ENCODE peak calls at places on chromosomes 13 and 19, in seven cellular contexts. Y, Q, U, L, Z, A and B are unnamed samples. For H4K20me1, the result is how much of the 10 kb centered on the place peaks cover.

GRCh38 chr13:28322256-28322895 is 172.6 kb downstream of the FLT1 start:
- DNase-seq in Y (no peak), Q (no peak), U (peak), L (peak), Z (peak), A (no peak), B (peak)

GRCh38 chr13:30510811-30511371 is 45.2 kb upstream of the HMGB1 start:
- DNase-seq in Y (no peak), Q (no peak), U (peak), L (no peak), Z (peak), A (no peak), B (peak)

GRCh38 chr19:18589380-18590272 is 1.0 kb downstream of the REX1BD start:
- DNase-seq in Y (peak), Q (peak), U (peak), L (peak), Z (peak), A (peak), B (peak)

GRCh38 chr19:29832801-29833200 is 21.0 kb downstream of the CCNE1 start:
- DNase-seq in Y (no peak), Q (no peak), U (no peak), L (no peak), Z (no peak), A (no peak), B (no peak)

GRCh38 chr13:31860002-31860401 is 120.7 kb downstream of the RXFP2 start:
- DNase-seq in Y (no peak), Q (no peak), U (no peak), L (peak), Z (no peak), A (no peak), B (no peak)

GRCh38 chr19:35345671-35346111 is 2.0 kb upstream of the FFAR1 start:
- DNase-seq in Y (no peak), Q (no peak), U (no peak), L (no peak), Z (no peak), A (no peak), B (no peak)

GRCh38 chr13:56457535-56458200 is 683.0 kb upstream of the PRR20A start:
- DNase-seq in Y (no peak), Q (no peak), U (no peak), L (no peak), Z (no peak), A (no peak), B (no peak)

GRCh38 chr19:10334340-10335148 is 1.2 kb upstream of the RAVER1 start:
- DNase-seq in Y (peak), Q (peak), U (peak), L (peak), Z (peak), A (no peak), B (peak)

GRCh38 chr13:112331675-112332074 is 44.5 kb upstream of the SPACA7 start:
- DNase-seq in Y (no peak), Q (no peak), U (no peak), L (no peak), Z (no peak), A (no peak), B (no peak)

GRCh38 chr13:43089912-43090498 is 66.6 kb downstream of the DNAJC15 start:
- DNase-seq in Y (no peak), Q (no peak), U (no peak), L (no peak), Z (no peak), A (no peak), B (no peak)

GRCh38 chr13:111610077-111610476 is 289.6 kb downstream of the TEX29 start:
- DNase-seq in Y (no peak), Q (no peak), U (no peak), L (no peak), Z (no peak), A (no peak), B (no peak)

GRCh38 chr13:98959299-98959698 is 18.6 kb downstream of the DOCK9 start:
- DNase-seq in Y (no peak), Q (no peak), U (no peak), L (no peak), Z (no peak), A (no peak), B (no peak)

GRCh38 chr13:49814551-49815270 is 22.2 kb upstream of the KPNA3 start:
- DNase-seq in Y (no peak), Q (no peak), U (no peak), L (no peak), Z (peak), A (no peak), B (no peak)

GRCh38 chr13:26529441-26529840 is 28.0 kb upstream of the WASF3 start:
- DNase-seq in Y (peak), Q (peak), U (peak), L (no peak), Z (peak), A (peak), B (peak)

GRCh38 chr13:51311271-51311670 is 28.2 kb upstream of the SERPINE3 start:
- DNase-seq in Y (no peak), Q (no peak), U (no peak), L (no peak), Z (no peak), A (no peak), B (no peak)

GRCh38 chr19:32921624-32922023 is 50.1 kb downstream of the CEP89 start:
- DNase-seq in Y (no peak), Q (no peak), U (no peak), L (no peak), Z (no peak), A (no peak), B (no peak)

GRCh38 chr19:46624958-46625661 is at the start of gene PTGIR:
- DNase-seq in Y (no peak), Q (peak), U (peak), L (peak), Z (peak), A (no peak), B (peak)

GRCh38 chr13:108176685-108177274 is 38.6 kb downstream of the LIG4 start:
- DNase-seq in Y (peak), Q (peak), U (no peak), L (peak), Z (peak), A (no peak), B (no peak)

GRCh38 chr13:112098699-112099098 is 31.8 kb downstream of the SOX1 start:
- DNase-seq in Y (no peak), Q (no peak), U (no peak), L (no peak), Z (no peak), A (no peak), B (no peak)

GRCh38 chr13:51380269-51380668 is 40.8 kb downstream of the SERPINE3 start:
- DNase-seq in Y (no peak), Q (no peak), U (peak), L (no peak), Z (peak), A (no peak), B (peak)

GRCh38 chr13:48302920-48303330 is 626 bp upstream of the RB1 start:
- DNase-seq in Y (no peak), Q (no peak), U (no peak), L (no peak), Z (peak), A (peak), B (no peak)

GRCh38 chr13:89393758-89394157 is 1722.6 kb downstream of the SLITRK5 start:
- DNase-seq in Y (no peak), Q (no peak), U (no peak), L (no peak), Z (no peak), A (no peak), B (peak)
- H3K27ac ChIP-seq in Y (no peak), Q (no peak), U (no peak), L (no peak), Z (no peak), A (no peak), B (no peak)

DNA sequence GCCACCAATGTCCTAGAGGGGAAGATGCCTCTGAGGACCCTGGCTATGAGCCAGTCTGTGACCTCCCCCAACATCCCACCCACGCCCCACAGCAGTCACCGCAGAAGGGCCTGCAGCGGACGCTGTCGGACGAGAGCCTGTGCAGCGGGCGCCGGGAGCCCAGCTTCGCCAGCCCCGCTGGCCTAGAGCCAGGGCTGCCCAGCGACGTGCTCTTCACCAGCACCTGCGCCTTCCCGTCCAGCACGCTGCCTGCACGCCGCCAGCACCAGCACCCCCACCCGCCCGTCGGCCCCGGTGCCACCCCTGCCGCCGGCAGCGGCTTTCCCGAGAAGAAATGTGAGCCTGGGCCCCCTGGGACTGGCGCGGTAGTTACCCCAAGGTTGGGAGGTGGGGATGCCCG is 30.6 kb downstream of the DPF1 start:
- DNase-seq in Y (no peak), Q (no peak), U (no peak), L (no peak), Z (no peak), A (no peak), B (no peak)
- H4K20me1 ChIP-seq in Y (under half), Q (under half), U (under half), L (under half), Z (under half), A (under half), B (under half)

GRCh38 chr19:45489216-45489855 is 7.5 kb downstream of the RTN2 start:
- DNase-seq in Y (no peak), Q (no peak), U (no peak), L (no peak), Z (no peak), A (no peak), B (no peak)

GRCh38 chr19:45494261-45494916 is 2.5 kb downstream of the RTN2 start:
- DNase-seq in Y (no peak), Q (no peak), U (no peak), L (no peak), Z (no peak), A (no peak), B (no peak)

GRCh38 chr19:45492137-45492626 is 4.7 kb downstream of the RTN2 start:
- DNase-seq in Y (no peak), Q (no peak), U (no peak), L (no peak), Z (no peak), A (no peak), B (no peak)

GRCh38 chr19:45495178-45495577 is 1.7 kb downstream of the RTN2 start:
- DNase-seq in Y (no peak), Q (no peak), U (no peak), L (no peak), Z (no peak), A (no peak), B (no peak)

DNA sequence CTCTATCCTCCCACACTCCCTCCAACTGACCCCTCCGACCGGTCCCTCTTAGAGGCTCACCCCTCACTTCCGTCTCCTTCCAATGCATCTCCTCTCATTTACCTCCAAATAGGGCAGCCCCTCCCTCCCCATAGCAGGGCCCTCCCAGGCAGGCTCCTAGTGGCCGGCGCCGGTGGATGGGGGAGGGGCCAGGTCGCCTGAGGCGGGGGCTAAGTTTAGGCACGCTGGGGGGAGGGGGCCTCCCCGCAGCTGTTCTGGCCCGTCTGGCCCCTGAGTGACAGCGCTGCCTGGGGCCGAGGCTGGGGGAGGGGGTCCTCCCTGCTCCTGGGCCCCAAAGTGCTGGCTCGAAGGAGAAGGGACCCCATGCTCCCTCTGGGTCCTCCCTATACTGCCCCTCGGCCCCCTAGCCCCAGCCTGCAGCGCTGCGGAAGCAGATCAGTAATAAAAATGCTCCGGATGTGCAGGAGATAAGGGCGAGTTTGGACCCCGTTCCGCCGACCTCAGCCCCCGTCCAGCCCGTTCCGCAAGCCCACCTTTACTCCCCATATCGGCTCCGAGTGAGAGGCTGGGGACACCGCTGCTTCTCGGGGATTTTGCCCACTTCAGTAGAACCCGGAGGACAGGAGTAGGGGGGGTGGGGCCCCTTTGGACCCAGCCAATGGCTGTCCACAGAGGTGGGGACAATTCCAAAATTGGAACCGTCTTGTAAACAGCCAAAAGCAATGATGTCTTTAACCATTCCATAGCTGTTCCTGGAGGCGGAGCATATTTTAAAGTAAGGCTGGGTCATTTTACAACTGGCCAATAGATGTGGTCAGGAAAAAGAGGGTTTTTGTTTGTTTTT is 4.0 kb downstream of the RTN2 start:
- DNase-seq in Y (peak), Q (peak), U (peak), L (peak), Z (peak), A (no peak), B (peak)
- TF ChIP-seq CTCF in Y (no peak), Q (no peak), U (no peak), L (no peak), Z (no peak), A (no peak), B (no peak)

GRCh38 chr19:6103894-6104293 is 6.4 kb downstream of the RFX2 start:
- DNase-seq in Y (no peak), Q (no peak), U (no peak), L (no peak), Z (no peak), A (no peak), B (no peak)
- H3K27ac ChIP-seq in Y (no peak), Q (no peak), U (peak), L (peak), Z (peak), A (no peak), B (peak)

DNA sequence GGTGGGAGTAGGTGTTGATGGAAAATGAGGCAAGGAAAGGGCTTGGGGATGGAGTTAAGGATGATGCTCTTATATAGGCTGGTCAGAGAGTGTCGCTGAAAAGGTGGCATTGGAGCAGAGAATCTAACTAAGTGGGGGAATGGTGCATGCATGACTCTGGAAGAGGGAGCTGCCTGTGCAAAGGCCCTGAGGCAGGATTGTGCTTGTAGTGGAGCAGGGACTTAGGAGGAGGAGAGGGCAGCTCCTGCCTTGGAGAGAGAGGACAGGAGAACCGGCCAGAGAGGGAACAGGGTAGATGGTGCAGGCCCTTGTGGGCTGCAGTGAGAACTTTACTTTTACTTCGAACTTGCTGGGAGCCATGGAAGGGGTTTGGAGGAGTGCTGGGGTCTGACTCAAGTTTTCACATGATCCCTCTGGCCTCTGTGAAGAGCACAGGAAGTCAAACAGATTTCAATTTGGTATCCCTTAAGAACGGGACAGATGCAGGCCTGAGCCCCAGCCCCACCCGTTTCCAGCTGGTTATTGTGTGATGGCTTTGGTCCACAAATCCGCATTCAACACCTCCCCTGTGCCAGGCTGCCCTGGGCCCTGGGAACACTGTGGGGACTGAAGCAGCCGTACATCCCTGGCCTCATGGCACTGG is 7.0 kb downstream of the AP2A1 start:
- DNase-seq in Y (no peak), Q (no peak), U (no peak), L (no peak), Z (no peak), A (no peak), B (no peak)
- H4K20me1 ChIP-seq in Y (under half), Q (under half), U (under half), L (under half), Z (half or more), A (under half), B (half or more)

GRCh38 chr19:54481326-54481930 is 8.3 kb upstream of the CDC42EP5 start:
- DNase-seq in Y (peak), Q (peak), U (no peak), L (peak), Z (peak), A (peak), B (no peak)
- TF ChIP-seq CTCF in Y (peak), Q (peak), U (peak), L (peak), Z (peak), A (peak), B (peak)

GRCh38 chr19:56670401-56670960 is 1.1 kb downstream of the ZNF835 start:
- DNase-seq in Y (no peak), Q (no peak), U (no peak), L (no peak), Z (no peak), A (no peak), B (no peak)

GRCh38 chr19:56667311-56667870 is 4.2 kb downstream of the ZNF835 start:
- DNase-seq in Y (no peak), Q (no peak), U (no peak), L (no peak), Z (no peak), A (no peak), B (no peak)

GRCh38 chr19:56671613-56671994 is at the start of gene ZNF835:
- DNase-seq in Y (no peak), Q (peak), U (peak), L (peak), Z (no peak), A (no peak), B (no peak)

GRCh38 chr19:56668676-56669075 is 2.9 kb downstream of the ZNF835 start:
- DNase-seq in Y (no peak), Q (no peak), U (no peak), L (no peak), Z (no peak), A (no peak), B (no peak)

DNA sequence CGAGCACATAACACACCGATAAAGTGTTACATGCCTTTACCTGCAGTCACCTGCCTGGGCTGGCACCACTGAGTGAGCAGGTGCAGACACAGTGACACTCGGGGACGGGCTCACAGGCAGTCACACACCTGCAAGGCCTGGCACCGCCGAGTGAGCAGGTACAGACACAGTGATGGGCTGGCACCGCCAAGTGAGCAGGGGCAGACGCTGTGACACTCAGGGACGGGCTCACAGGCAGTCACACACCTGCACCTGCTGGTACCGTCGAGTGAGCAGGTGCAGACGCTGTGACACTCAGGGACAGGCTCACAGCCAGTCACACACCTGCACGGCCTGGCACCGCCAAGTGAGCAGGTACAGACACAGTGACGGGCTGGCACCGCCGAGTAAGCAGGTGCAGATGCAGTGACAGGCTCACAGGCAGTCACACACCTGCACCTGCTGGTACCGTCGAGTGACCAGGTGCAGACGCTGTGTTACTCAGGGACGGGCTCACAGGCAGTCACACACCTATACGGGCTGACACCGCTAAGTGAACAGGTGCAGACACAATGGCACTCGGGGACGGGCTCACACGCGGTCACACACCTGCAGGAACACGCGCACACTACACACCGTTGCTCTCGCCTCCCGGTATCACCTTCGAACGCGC is 470 bp downstream of the ZNF835 start:
- DNase-seq in Y (no peak), Q (no peak), U (no peak), L (no peak), Z (no peak), A (no peak), B (no peak)
- H3K27ac ChIP-seq in Y (no peak), Q (no peak), U (no peak), L (no peak), Z (no peak), A (no peak), B (no peak)

GRCh38 chr19:5595129-5595528 is 27.4 kb upstream of the TINCR start:
- DNase-seq in Y (no peak), Q (no peak), U (no peak), L (no peak), Z (no peak), A (no peak), B (no peak)
- H4K20me1 ChIP-seq in Y (under half), Q (under half), U (under half), L (under half), Z (under half), A (under half), B (half or more)

GRCh38 chr19:39497850-39498261 is 891 bp upstream of the DLL3 start:
- DNase-seq in Y (peak), Q (peak), U (peak), L (peak), Z (peak), A (peak), B (peak)
- TF ChIP-seq CTCF in Y (peak), Q (no peak), U (peak), L (peak), Z (peak), A (peak), B (peak)